ENCODE peak calls at places on chromosomes 5 and 9, in ten cellular contexts. L, Y, T, W, A, Q, I, P, J and C are unnamed samples.

GRCh38 chr5:68482199-68482598 is 266.6 kb downstream of the PIK3R1 start:
- DNase-seq in L (no peak), Y (no peak), T (no peak), W (no peak), A (peak), Q (no peak), I (no peak), P (no peak), J (no peak), C (no peak)

GRCh38 chr5:127311349-127311748 is 20.8 kb downstream of the MEGF10 start:
- DNase-seq in L (no peak), Y (no peak), T (no peak), W (no peak), A (no peak), Q (no peak), I (no peak), P (no peak), J (no peak), C (no peak)

GRCh38 chr9:13386935-13387667 is 107.6 kb upstream of the MPDZ start:
- DNase-seq in L (no peak), Y (no peak), T (peak), W (peak), A (peak), Q (no peak), I (no peak), P (no peak), J (peak), C (no peak)

GRCh38 chr9:34984049-34984448 is 5.5 kb upstream of the DNAJB5 start:
- DNase-seq in L (no peak), Y (no peak), T (no peak), W (peak), A (peak), Q (peak), I (no peak), P (no peak), J (peak), C (peak)

GRCh38 chr5:140327589-140327988 is 18.8 kb downstream of the HBEGF start:
- DNase-seq in L (no peak), Y (no peak), T (no peak), W (peak), A (peak), Q (peak), I (peak), P (no peak), J (no peak), C (peak)

GRCh38 chr9:109640232-109641078 is 139.5 kb upstream of the PALM2AKAP2 start:
- DNase-seq in L (no peak), Y (peak), T (no peak), W (peak), A (no peak), Q (peak), I (peak), P (no peak), J (peak), C (peak)

GRCh38 chr5:90434116-90434714 is 24.7 kb upstream of the CETN3 start:
- DNase-seq in L (no peak), Y (peak), T (no peak), W (peak), A (peak), Q (peak), I (peak), P (peak), J (no peak), C (peak)

GRCh38 chr5:39947657-39948056 is 522.9 kb upstream of the DAB2 start:
- DNase-seq in L (no peak), Y (no peak), T (no peak), W (peak), A (peak), Q (peak), I (no peak), P (no peak), J (no peak), C (no peak)

GRCh38 chr9:89419978-89420394 is 77.9 kb downstream of the SEMA4D start:
- DNase-seq in L (no peak), Y (no peak), T (no peak), W (no peak), A (no peak), Q (no peak), I (no peak), P (no peak), J (no peak), C (no peak)

GRCh38 chr5:133421394-133421793 is 190.9 kb downstream of the FSTL4 start:
- DNase-seq in L (no peak), Y (peak), T (no peak), W (peak), A (peak), Q (peak), I (peak), P (no peak), J (no peak), C (peak)